ENCODE peak calls at places on chromosomes 16 and 17, in six cellular contexts. One of them, this sample, is unnamed.

GRCh38 chr17:45096141-45096540 is 35.0 kb downstream of the NMT1 start:
- DNase-seq in neuronal stem cell: no peak
- DNase-seq in fibroblast of the aortic adventitia: peak; percentile 48
- DNase-seq in small intestine: no peak
- DNase-seq in A549: peak; percentile 63
- DNase-seq in cardiac muscle cell: no peak
- DNase-seq in this sample: no peak

GRCh38 chr17:81961087-81961514 is at the start of gene NOTUM:
- DNase-seq in small intestine: no peak
- DNase-seq in A549: no peak
- DNase-seq in cardiac muscle cell: peak; percentile 52
- DNase-seq in fibroblast of the aortic adventitia: peak; percentile 24
- DNase-seq in neuronal stem cell: no peak
- DNase-seq in this sample: no peak

GRCh38 chr16:19252904-19253303 is 32.6 kb upstream of the CLEC19A start:
- DNase-seq in fibroblast of the aortic adventitia: no peak
- DNase-seq in small intestine: no peak
- DNase-seq in cardiac muscle cell: no peak
- DNase-seq in A549: no peak
- DNase-seq in neuronal stem cell: no peak
- DNase-seq in this sample: no peak

GRCh38 chr16:30928390-30928789 is 5.0 kb downstream of the FBXL19 start:
- DNase-seq in A549: no peak
- DNase-seq in fibroblast of the aortic adventitia: no peak
- DNase-seq in cardiac muscle cell: no peak
- DNase-seq in neuronal stem cell: no peak
- DNase-seq in small intestine: no peak
- DNase-seq in this sample: no peak

GRCh38 chr16:85195271-85195647 is 83.0 kb upstream of the CIBAR2 start:
- DNase-seq in neuronal stem cell: no peak
- DNase-seq in cardiac muscle cell: no peak
- DNase-seq in A549: no peak
- DNase-seq in fibroblast of the aortic adventitia: no peak
- DNase-seq in small intestine: no peak
- DNase-seq in this sample: no peak

GRCh38 chr17:45052052-45052772 is 780 bp upstream of the DCAKD start:
- DNase-seq in cardiac muscle cell: peak; percentile 37
- DNase-seq in A549: peak; percentile 38
- DNase-seq in fibroblast of the aortic adventitia: no peak
- DNase-seq in neuronal stem cell: peak; percentile 39
- DNase-seq in small intestine: peak; percentile 51
- DNase-seq in this sample: no peak

GRCh38 chr17:13597723-13598347 is 3.9 kb downstream of the HS3ST3A1 start:
- DNase-seq in fibroblast of the aortic adventitia: peak; percentile 74
- DNase-seq in cardiac muscle cell: peak; percentile 67
- DNase-seq in A549: peak; percentile 59
- DNase-seq in neuronal stem cell: no peak
- DNase-seq in small intestine: peak; percentile 40
- DNase-seq in this sample: peak; percentile 19

GRCh38 chr17:7177210-7177953 is 1.8 kb downstream of the ASGR1 start:
- DNase-seq in fibroblast of the aortic adventitia: peak; percentile 59
- DNase-seq in A549: peak; percentile 72
- DNase-seq in small intestine: peak; percentile 62
- DNase-seq in neuronal stem cell: peak; percentile 83
- DNase-seq in cardiac muscle cell: peak; percentile 91
- DNase-seq in this sample: peak; percentile 13

GRCh38 chr17:8108972-8109668 is 9.2 kb downstream of the ALOXE3 start:
- DNase-seq in neuronal stem cell: no peak
- DNase-seq in A549: no peak
- DNase-seq in fibroblast of the aortic adventitia: no peak
- DNase-seq in small intestine: no peak
- DNase-seq in cardiac muscle cell: no peak
- DNase-seq in this sample: no peak

DNA sequence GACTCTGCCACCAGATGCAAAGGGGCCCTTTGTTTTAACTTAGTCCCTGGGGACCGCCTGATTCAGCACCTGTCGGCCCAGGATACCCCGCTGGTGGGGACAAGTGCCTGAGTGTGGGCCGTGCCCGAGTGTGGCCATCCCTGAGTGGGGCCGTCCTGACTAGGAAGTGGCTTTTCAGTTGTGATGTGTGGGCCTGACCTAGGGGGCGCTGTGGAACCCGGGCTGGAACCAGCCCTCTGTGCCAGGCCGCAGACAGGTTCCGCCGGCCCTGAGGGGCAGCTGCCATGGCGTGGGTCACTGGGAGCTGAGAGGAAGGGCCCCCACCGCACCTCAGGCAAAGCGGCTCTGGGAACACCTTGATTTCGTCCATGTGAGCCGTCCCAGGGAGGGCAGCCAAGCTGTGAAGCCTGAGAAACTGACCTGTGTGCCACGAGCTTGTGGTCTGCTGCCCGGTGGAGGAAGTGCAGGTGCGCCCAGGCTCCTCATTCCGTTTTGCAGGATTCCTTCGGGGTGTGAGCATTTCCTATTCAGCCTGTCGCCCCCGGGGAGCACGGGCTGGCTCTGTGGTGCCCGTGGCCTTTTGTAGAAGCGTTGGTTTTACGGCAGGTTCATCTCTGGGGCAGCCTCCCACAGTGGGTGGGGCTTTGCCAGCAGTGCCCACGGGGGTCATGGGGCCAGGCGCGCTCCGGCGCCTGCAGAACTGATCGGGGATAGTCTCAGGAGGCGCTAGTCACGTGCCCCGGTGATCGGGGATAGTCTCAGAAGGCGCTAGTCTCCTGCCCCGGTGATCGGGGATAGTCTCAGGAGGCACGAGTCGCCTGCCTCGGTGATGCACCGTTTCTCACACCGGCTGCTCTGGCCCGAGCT is 5.3 kb downstream of the RPL13 start:
- DNase-seq in A549: peak; percentile 74
- DNase-seq in fibroblast of the aortic adventitia: no peak
- DNase-seq in neuronal stem cell: no peak
- DNase-seq in cardiac muscle cell: peak; percentile 48
- DNase-seq in small intestine: peak; percentile 65
- DNase-seq in this sample: peak; percentile 56
- H3K4me3 ChIP-seq in A549: peak overlapping the region; percentile 99
- H3K4me3 ChIP-seq in fibroblast of the aortic adventitia: peak overlapping the region; percentile 48
- H3K4me3 ChIP-seq in neuronal stem cell: no peak overlapping the region
- H3K4me3 ChIP-seq in cardiac muscle cell: no peak overlapping the region
- H3K4me3 ChIP-seq in small intestine: peak overlapping the region; percentile 9
- H3K4me3 ChIP-seq in this sample: peak overlapping the region; percentile 32

DNA sequence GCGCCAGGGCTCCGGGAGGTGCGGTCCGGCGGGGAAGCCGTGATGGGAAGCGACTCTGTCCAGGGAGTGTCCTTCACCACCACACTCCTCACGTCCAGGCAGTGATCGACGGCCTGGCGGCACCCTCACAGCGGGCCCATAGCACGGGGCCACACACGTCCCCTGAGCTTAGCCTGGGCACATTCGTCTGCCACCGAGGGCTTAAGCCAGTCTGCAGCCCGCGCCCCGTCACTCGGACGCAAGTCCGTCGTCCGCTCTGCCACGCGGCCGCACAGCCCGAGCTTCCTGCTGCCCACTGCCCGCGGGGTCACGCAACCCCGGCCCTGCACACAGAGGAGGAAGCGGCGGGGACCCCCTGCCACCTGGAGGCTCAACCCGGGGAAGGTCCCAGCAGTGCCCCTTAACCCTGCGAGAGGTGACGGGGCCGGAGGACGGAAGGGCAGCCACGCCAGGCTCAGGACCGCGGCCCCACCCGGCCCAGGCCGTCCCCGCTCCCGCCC is 3.0 kb upstream of the TBX2 start:
- DNase-seq in neuronal stem cell: no peak
- DNase-seq in fibroblast of the aortic adventitia: no peak
- DNase-seq in A549: no peak
- DNase-seq in cardiac muscle cell: peak; percentile 61
- DNase-seq in small intestine: no peak
- DNase-seq in this sample: no peak
- H3K4me3 ChIP-seq in neuronal stem cell: peak overlapping the region; percentile 49
- H3K4me3 ChIP-seq in fibroblast of the aortic adventitia: peak overlapping the region; percentile 82
- H3K4me3 ChIP-seq in A549: no peak overlapping the region
- H3K4me3 ChIP-seq in cardiac muscle cell: peak overlapping the region; percentile 63
- H3K4me3 ChIP-seq in small intestine: peak overlapping the region; percentile 13
- H3K4me3 ChIP-seq in this sample: no peak overlapping the region

DNA sequence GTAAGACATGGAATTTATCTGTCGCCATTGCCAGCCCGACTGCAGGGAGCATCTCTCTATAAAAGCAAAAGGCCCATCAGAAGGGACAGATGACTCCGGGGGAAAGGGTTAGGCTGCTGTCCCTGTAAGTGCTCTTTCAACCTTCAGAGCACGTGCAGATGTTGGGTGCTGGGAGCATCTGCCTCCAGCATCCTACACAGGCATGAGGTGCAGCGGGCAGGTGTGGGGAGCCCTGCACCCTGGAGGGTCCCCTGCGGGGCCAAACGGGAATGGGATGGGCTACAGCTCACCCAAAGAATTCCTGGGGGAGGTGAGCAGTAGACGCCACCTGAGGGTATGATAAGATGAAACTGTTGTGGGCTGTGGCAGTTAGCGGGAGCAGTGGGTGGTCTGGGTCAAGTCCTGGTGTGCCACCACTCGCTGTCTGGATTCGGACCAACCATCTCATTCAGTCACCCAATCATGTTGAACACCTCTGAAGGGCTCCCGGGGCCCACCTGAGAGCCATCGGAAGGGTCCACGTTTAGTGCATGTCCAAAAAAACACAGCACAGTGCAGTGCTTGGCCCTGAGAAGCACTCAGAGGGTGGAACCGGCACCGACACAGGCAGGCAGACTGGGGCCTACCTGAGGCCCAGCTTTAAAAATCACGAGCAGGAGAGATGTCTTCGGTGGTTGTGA is 3.8 kb downstream of the SMCR8 start:
- DNase-seq in small intestine: no peak
- DNase-seq in neuronal stem cell: no peak
- DNase-seq in fibroblast of the aortic adventitia: no peak
- DNase-seq in cardiac muscle cell: no peak
- DNase-seq in A549: no peak
- DNase-seq in this sample: no peak
- H3K4me3 ChIP-seq in small intestine: no peak overlapping the region
- H3K4me3 ChIP-seq in neuronal stem cell: no peak overlapping the region
- H3K4me3 ChIP-seq in fibroblast of the aortic adventitia: peak overlapping the region; percentile 40
- H3K4me3 ChIP-seq in cardiac muscle cell: no peak overlapping the region
- H3K4me3 ChIP-seq in A549: no peak overlapping the region
- H3K4me3 ChIP-seq in this sample: no peak overlapping the region

DNA sequence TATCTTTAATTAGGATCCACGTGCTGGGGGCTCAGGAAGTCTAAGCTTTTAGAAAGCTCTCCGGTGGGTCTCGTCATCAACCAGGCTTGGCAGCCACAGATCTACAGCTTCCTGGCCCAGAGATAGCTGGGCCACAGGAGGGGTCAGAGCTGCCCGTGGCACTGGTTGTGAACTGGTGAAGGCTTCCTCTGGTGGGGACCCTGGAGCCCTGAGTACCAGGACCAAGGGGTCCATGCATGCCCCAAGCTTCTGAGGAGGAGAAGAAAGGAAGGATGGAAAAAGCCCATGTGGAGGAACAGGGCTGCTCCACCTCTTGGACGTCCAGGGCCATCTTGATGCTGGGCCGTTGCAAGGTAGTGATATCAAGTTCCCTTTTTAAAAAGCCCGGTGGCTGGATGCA is 13.3 kb downstream of the RMI2 start:
- DNase-seq in neuronal stem cell: no peak
- DNase-seq in cardiac muscle cell: no peak
- DNase-seq in A549: no peak
- DNase-seq in fibroblast of the aortic adventitia: no peak
- DNase-seq in small intestine: no peak
- DNase-seq in this sample: no peak
- H3K4me3 ChIP-seq in neuronal stem cell: no peak overlapping the region
- H3K4me3 ChIP-seq in cardiac muscle cell: no peak overlapping the region
- H3K4me3 ChIP-seq in A549: no peak overlapping the region
- H3K4me3 ChIP-seq in fibroblast of the aortic adventitia: no peak overlapping the region
- H3K4me3 ChIP-seq in small intestine: no peak overlapping the region
- H3K4me3 ChIP-seq in this sample: no peak overlapping the region

GRCh38 chr17:77144227-77144626 is 3.5 kb downstream of the SEC14L1 start:
- DNase-seq in small intestine: no peak
- DNase-seq in neuronal stem cell: no peak
- DNase-seq in A549: no peak
- DNase-seq in fibroblast of the aortic adventitia: no peak
- DNase-seq in cardiac muscle cell: no peak
- DNase-seq in this sample: no peak

GRCh38 chr17:77146882-77147281 is 6.1 kb downstream of the SEC14L1 start:
- DNase-seq in small intestine: peak; percentile 53
- DNase-seq in neuronal stem cell: no peak
- DNase-seq in fibroblast of the aortic adventitia: no peak
- DNase-seq in A549: no peak
- DNase-seq in cardiac muscle cell: no peak
- DNase-seq in this sample: no peak

GRCh38 chr17:77145209-77145608 is 4.4 kb downstream of the SEC14L1 start:
- DNase-seq in small intestine: no peak
- DNase-seq in A549: no peak
- DNase-seq in fibroblast of the aortic adventitia: no peak
- DNase-seq in neuronal stem cell: no peak
- DNase-seq in cardiac muscle cell: no peak
- DNase-seq in this sample: no peak

GRCh38 chr17:77147357-77147801 is 6.6 kb downstream of the SEC14L1 start:
- DNase-seq in cardiac muscle cell: no peak
- DNase-seq in A549: no peak
- DNase-seq in neuronal stem cell: no peak
- DNase-seq in small intestine: peak; percentile 43
- DNase-seq in fibroblast of the aortic adventitia: no peak
- DNase-seq in this sample: no peak

GRCh38 chr17:77145635-77146632 is 5.2 kb downstream of the SEC14L1 start:
- DNase-seq in small intestine: peak; percentile 46
- DNase-seq in A549: no peak
- DNase-seq in fibroblast of the aortic adventitia: peak; percentile 75
- DNase-seq in neuronal stem cell: no peak
- DNase-seq in cardiac muscle cell: peak; percentile 77
- DNase-seq in this sample: no peak
- H3K4me3 ChIP-seq in small intestine: no peak overlapping the region
- H3K4me3 ChIP-seq in A549: no peak overlapping the region
- H3K4me3 ChIP-seq in fibroblast of the aortic adventitia: peak overlapping the region; percentile 11
- H3K4me3 ChIP-seq in neuronal stem cell: no peak overlapping the region
- H3K4me3 ChIP-seq in cardiac muscle cell: no peak overlapping the region
- H3K4me3 ChIP-seq in this sample: no peak overlapping the region

This sample was measured in LNCaP clone FGC.